ENCODE peak calls at places on chromosomes 13 and 19, in five cellular contexts. S is GM20000, J is KBM-7, O is HTR-8/SVneo, G is fibroblast of pulmonary artery. E is an unnamed sample.

GRCh38 chr19:46133777-46134231 is 9.3 kb upstream of the IGFL3 start:
- DNase-seq in S (no peak), J (no peak), O (no peak), G (peak), E (no peak)

GRCh38 chr13:76993021-76993420 is 1.1 kb downstream of the CLN5 start:
- DNase-seq in S (no peak), J (no peak), O (no peak), G (peak), E (no peak)

GRCh38 chr13:38348890-38349289 is 761 bp upstream of the UFM1 start:
- DNase-seq in S (no peak), J (no peak), O (no peak), G (peak), E (no peak)

GRCh38 chr19:47363758-47364529 is 14.8 kb downstream of the DHX34 start:
- DNase-seq in S (no peak), J (no peak), O (peak), G (peak), E (no peak)

GRCh38 chr13:113597386-113598080 is 13.0 kb downstream of the TFDP1 start:
- DNase-seq in S (no peak), J (no peak), O (no peak), G (no peak), E (no peak)

GRCh38 chr13:75195479-75196111 is 286.4 kb downstream of the TBC1D4 start:
- DNase-seq in S (no peak), J (no peak), O (no peak), G (peak), E (no peak)

GRCh38 chr19:49231804-49232203 is 74.2 kb downstream of the TRPM4 start:
- DNase-seq in S (peak), J (no peak), O (no peak), G (no peak), E (no peak)

GRCh38 chr13:95698047-95698749 is 21.3 kb downstream of the DNAJC3 start:
- DNase-seq in S (no peak), J (peak), O (no peak), G (peak), E (no peak)

GRCh38 chr13:27168086-27168485 is 3.5 kb downstream of the USP12 start:
- DNase-seq in S (no peak), J (peak), O (no peak), G (no peak), E (no peak)